ENCODE peak calls at places on chromosomes 7 and 10, in seven cellular contexts. Z is A549, V is IMR-90, Y is HCT116, I is K562, K is HepG2, L is GM12878. R is an unnamed sample.

GRCh38 chr7:52838981-52839411 is 196.4 kb upstream of the POM121L12 start:
- DNase-seq in V (no peak), L (no peak), Z (no peak), I (no peak), Y (no peak), K (no peak), R (no peak)

GRCh38 chr10:68594405-68594804 is 34.3 kb downstream of the TET1 start:
- DNase-seq in L (no peak), I (peak; percentile 51), V (peak; percentile 67), Z (no peak), K (no peak), Y (peak; percentile 50), R (no peak)

GRCh38 chr10:99926925-99927718 is 82.6 kb downstream of the DNMBP start:
- DNase-seq in Y (no peak), L (no peak), I (no peak), K (peak; percentile 15), Z (no peak), V (peak; percentile 66), R (no peak)

GRCh38 chr10:80199828-80200227 is 5.5 kb downstream of the ANXA11 start:
- DNase-seq in L (no peak), V (peak; percentile 82), K (no peak), I (no peak), Y (no peak), Z (no peak), R (no peak)

GRCh38 chr7:5428470-5429252 is 5.0 kb upstream of the TNRC18 start:
- DNase-seq in I (peak; percentile 51), V (peak; percentile 90), Y (no peak), K (peak; percentile 78), Z (no peak), L (no peak), R (no peak)

GRCh38 chr10:104025524-104025923 is 58.6 kb downstream of the SLK start:
- DNase-seq in I (no peak), Y (no peak), Z (no peak), K (no peak), L (no peak), V (no peak), R (no peak)

GRCh38 chr7:137508437-137509175 is 165.1 kb upstream of the PTN start:
- DNase-seq in K (no peak), V (peak; percentile 90), Z (no peak), Y (no peak), I (no peak), L (no peak), R (no peak)

GRCh38 chr10:83574770-83575169 is 564.5 kb upstream of the GHITM start:
- DNase-seq in Y (no peak), L (no peak), V (no peak), K (no peak), Z (no peak), I (no peak), R (no peak)

GRCh38 chr7:14752301-14752700 is 150.2 kb downstream of the DGKB start:
- DNase-seq in V (no peak), I (no peak), K (no peak), Y (no peak), L (no peak), Z (no peak), R (no peak)

GRCh38 chr10:91349381-91349780 is 60.8 kb upstream of the HECTD2 start:
- DNase-seq in K (no peak), Z (no peak), I (no peak), Y (no peak), L (no peak), V (peak; percentile 99), R (no peak)
- TF ChIP-seq RAD21 in K (no peak), Z (no peak), I (no peak), Y (no peak), L (no peak), V (peak; percentile 3), R (no peak)

GRCh38 chr10:72981882-72982529 is 27.4 kb upstream of the PLA2G12B start:
- DNase-seq in I (peak; percentile 59), Y (no peak), Z (no peak), V (no peak), K (no peak), L (no peak), R (no peak)
- TF ChIP-seq POLR2A in I (no peak), Y (no peak), Z (no peak), V (no peak), K (no peak), L (no peak), R (no peak)

GRCh38 chr10:101031796-101032636 is 982 bp downstream of the SFXN3 start:
- DNase-seq in V (peak; percentile 63), I (no peak), L (no peak), K (peak; percentile 49), Y (no peak), Z (peak; percentile 54), R (no peak)
- TF ChIP-seq RAD21 in V (no peak), I (no peak), L (no peak), K (no peak), Y (no peak), Z (no peak), R (no peak)

GRCh38 chr7:95434501-95435421 is at the start of gene PON2:
- DNase-seq in K (peak; percentile 90), Z (peak; percentile 79), L (peak; percentile 55), V (peak; percentile 72), I (peak; percentile 90), Y (peak; percentile 57), R (peak; percentile 53)
- TF ChIP-seq POLR2A in K (peak; percentile 92), Z (peak; percentile 88), L (peak; percentile 55), V (peak; percentile 69), I (peak; percentile 94), Y (peak; percentile 90), R (peak; percentile 96)

DNA sequence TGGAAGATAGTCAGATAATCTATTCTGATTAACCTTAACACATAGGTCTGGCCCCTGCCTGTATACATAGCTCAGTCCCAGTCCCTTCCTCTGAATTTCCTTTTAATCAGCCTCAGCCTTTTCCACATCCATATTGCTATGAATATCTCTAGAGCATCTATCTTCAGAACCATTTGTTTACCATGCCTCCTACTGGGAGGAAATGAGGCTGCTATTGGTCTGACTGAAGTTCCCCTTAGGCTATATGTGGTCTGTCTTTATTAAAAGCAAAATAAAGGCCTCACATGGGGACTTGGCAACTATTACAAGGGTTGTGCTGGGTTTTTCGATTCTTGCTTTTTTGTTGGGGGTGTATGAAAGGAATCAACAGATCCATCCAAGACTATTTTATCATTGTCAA is 318.9 kb downstream of the HPSE2 start:
- DNase-seq in L (no peak), Z (no peak), K (no peak), I (peak; percentile 25), V (peak; percentile 37), Y (no peak), R (no peak)
- TF ChIP-seq RAD21 in L (no peak), Z (no peak), K (no peak), I (peak; percentile 59), V (no peak), Y (no peak), R (no peak)

GRCh38 chr10:88879754-88880286 is at the start of gene STAMBPL1:
- DNase-seq in K (no peak), I (no peak), Z (peak; percentile 56), V (no peak), L (peak; percentile 50), Y (no peak), R (no peak)

GRCh38 chr10:88881922-88882645 is 2.0 kb downstream of the STAMBPL1 start:
- DNase-seq in Y (no peak), Z (no peak), K (no peak), V (no peak), L (no peak), I (no peak), R (no peak)

GRCh38 chr10:88883443-88883799 is 3.4 kb downstream of the STAMBPL1 start:
- DNase-seq in Z (no peak), I (no peak), Y (no peak), K (no peak), L (no peak), V (no peak), R (no peak)

GRCh38 chr10:88881335-88881734 is 1.3 kb downstream of the STAMBPL1 start:
- DNase-seq in K (no peak), I (no peak), Y (no peak), L (no peak), Z (no peak), V (no peak), R (no peak)

DNA sequence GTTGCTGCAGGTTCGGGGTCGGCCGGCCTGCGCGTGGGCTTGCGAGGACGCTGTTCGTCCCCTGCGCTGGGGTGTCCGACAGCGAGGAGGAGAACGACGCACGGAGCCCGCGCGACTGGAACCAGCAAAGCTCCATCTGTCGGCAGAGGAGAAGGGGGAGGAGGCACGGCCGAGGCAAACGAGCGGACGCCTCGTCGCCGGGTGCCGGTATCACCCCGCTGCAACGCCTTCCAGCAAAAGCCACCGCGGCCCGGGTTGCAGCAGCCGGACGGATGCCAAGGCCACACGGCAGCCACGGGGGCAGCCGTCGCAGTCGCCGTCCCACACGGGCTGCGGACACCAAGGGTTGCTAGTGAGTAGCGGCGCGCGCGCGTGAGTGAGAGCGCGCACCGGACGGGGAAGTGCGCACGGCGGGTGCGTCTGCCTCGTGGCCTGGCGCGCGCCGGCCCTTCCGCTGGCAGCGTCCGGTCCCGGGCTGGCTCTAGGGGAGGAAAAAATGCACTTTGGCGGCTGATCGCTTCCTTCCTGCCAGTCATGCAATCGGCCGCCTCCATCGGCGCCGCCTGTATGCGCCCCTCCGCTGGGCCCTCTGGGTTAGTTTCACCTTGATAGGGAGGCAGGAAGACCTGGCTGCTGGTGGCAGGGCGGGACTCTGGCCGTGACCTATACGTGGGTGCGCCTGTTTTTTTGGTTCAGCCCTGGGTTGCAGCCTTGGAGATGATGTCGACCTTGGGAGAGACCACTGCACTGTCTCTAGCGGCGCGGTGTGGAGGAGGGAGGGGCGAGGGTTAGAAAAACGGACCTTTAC is 446 bp downstream of the STAMBPL1 start:
- DNase-seq in K (peak; percentile 36), Y (peak; percentile 51), Z (peak; percentile 69), L (peak; percentile 70), V (peak; percentile 80), I (peak; percentile 13), R (peak; percentile 49)
- TF ChIP-seq POLR2A in K (peak; percentile 19), Y (peak; percentile 70), Z (peak; percentile 53), L (peak; percentile 96), V (peak; percentile 54), I (no peak), R (no peak)

DNA sequence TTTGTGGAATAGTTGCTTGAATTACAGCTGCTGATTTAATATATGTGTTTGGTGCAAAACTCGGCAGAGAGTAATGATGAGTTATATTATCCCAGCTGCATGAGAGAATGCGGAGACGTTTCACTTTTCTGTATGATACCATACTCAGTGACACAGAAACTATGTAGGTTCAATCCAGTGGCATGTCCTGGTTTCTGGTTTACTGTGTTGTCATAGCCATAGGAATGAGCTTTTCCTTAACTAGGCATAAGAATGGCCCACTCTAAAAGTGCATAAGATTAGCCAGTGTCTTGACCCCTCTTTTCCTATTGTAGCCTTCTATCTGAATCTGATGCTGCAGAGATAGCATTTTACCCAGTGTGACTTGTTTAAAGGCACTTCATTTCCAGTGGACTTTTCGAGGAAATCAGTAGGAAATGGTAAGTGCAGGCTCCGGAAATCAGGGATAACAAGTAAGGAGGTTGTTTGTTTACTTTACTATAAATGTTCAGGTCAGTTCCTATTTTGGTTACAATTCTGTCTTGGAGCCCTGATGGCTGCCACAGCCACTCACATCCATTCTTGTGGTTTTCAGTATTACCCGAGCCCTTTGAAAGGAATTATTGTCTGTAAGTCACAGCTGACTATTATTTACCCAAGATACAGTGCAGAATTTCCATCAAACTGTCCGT is 70.6 kb downstream of the SEMA3A start:
- DNase-seq in K (peak; percentile 2), V (peak; percentile 79), I (no peak), L (no peak), Y (no peak), Z (no peak), R (no peak)
- TF ChIP-seq RAD21 in K (no peak), V (peak; percentile 3), I (no peak), L (no peak), Y (no peak), Z (no peak), R (no peak)